ENCODE peak calls at places on chromosomes 5 and 9, in eight cellular contexts. K is A549, F is PC-3, P is H1, Z is SK-N-SH, C is OCI-LY7, V is HCT116, N is fibroblast of lung. D is an unnamed sample.

GRCh38 chr9:69980591-69980990 is 63.1 kb upstream of the MAMDC2 start:
- DNase-seq in K (no peak), F (no peak), P (no peak), Z (no peak), C (no peak), V (no peak), N (no peak), D (no peak)

GRCh38 chr5:148384389-148384756 is 615 bp downstream of the FBXO38 start:
- DNase-seq in K (no peak), F (no peak), P (no peak), Z (peak; percentile 14), C (no peak), V (no peak), N (peak; percentile 18), D (no peak)

GRCh38 chr5:618450-618849 is 6.3 kb downstream of the CEP72 start:
- DNase-seq in K (no peak), F (no peak), P (no peak), Z (no peak), C (no peak), V (no peak), N (no peak), D (no peak)

GRCh38 chr5:157328277-157328912 is 62.5 kb downstream of the CYFIP2 start:
- DNase-seq in K (peak; percentile 77), F (peak; percentile 90), P (no peak), Z (peak; percentile 88), C (peak; percentile 73), V (peak; percentile 58), N (peak; percentile 84), D (peak; percentile 84)

GRCh38 chr5:100900796-100901731 is 2.0 kb downstream of the ST8SIA4 start:
- DNase-seq in K (peak; percentile 65), F (peak; percentile 68), P (no peak), Z (no peak), C (peak; percentile 95), V (no peak), N (peak; percentile 60), D (peak; percentile 78)

GRCh38 chr9:123860603-123861002 is 69.3 kb downstream of the DENND1A start:
- DNase-seq in K (no peak), F (no peak), P (no peak), Z (no peak), C (no peak), V (no peak), N (no peak), D (peak; percentile 55)

GRCh38 chr5:60248900-60249299 is 355.4 kb upstream of the PDE4D start:
- DNase-seq in K (no peak), F (no peak), P (no peak), Z (no peak), C (peak; percentile 84), V (no peak), N (no peak), D (no peak)

GRCh38 chr9:92964607-92964975 is 17.3 kb downstream of the FGD3 start:
- DNase-seq in K (no peak), F (no peak), P (no peak), Z (no peak), C (peak; percentile 26), V (no peak), N (no peak), D (no peak)

GRCh38 chr9:109816490-109816889 is 36.5 kb downstream of the PALM2AKAP2 start:
- DNase-seq in K (peak; percentile 71), F (peak; percentile 94), P (no peak), Z (no peak), C (no peak), V (peak; percentile 26), N (peak; percentile 98), D (no peak)

GRCh38 chr9:16023466-16023865 is 470.6 kb downstream of the CCDC171 start:
- DNase-seq in K (no peak), F (peak; percentile 79), P (no peak), Z (no peak), C (no peak), V (no peak), N (peak; percentile 81), D (no peak)

GRCh38 chr5:96146675-96147074 is 185.0 kb upstream of the ELL2 start:
- DNase-seq in K (peak; percentile 52), F (peak; percentile 17), P (no peak), Z (no peak), C (peak; percentile 40), V (peak; percentile 38), N (peak; percentile 93), D (no peak)

GRCh38 chr9:32344551-32345182 is 39.8 kb upstream of the ACO1 start:
- DNase-seq in K (no peak), F (no peak), P (peak; percentile 43), Z (no peak), C (no peak), V (no peak), N (peak; percentile 5), D (peak; percentile 61)

GRCh38 chr5:40679998-40680681 is 425 bp downstream of the PTGER4 start:
- DNase-seq in K (no peak), F (peak; percentile 41), P (no peak), Z (peak; percentile 20), C (no peak), V (no peak), N (no peak), D (peak; percentile 29)

GRCh38 chr5:134541736-134542376 is 16.4 kb downstream of the JADE2 start:
- DNase-seq in K (no peak), F (peak; percentile 17), P (no peak), Z (no peak), C (no peak), V (no peak), N (peak; percentile 71), D (peak; percentile 94)

GRCh38 chr5:84213212-84213611 is 171.5 kb downstream of the EDIL3 start:
- DNase-seq in K (no peak), F (no peak), P (no peak), Z (no peak), C (no peak), V (no peak), N (no peak), D (no peak)

GRCh38 chr9:21434202-21435014 is 5.8 kb upstream of the IFNA1 start:
- DNase-seq in K (peak; percentile 77), F (peak; percentile 83), P (no peak), Z (peak; percentile 16), C (peak; percentile 57), V (peak; percentile 63), N (peak; percentile 83), D (peak; percentile 74)

GRCh38 chr5:13478831-13479465 is 465.5 kb downstream of the DNAH5 start:
- DNase-seq in K (peak; percentile 50), F (peak; percentile 83), P (peak; percentile 17), Z (peak; percentile 41), C (peak; percentile 14), V (no peak), N (no peak), D (peak; percentile 73)

GRCh38 chr9:121557581-121558422 is 58.2 kb upstream of the GGTA1 start:
- DNase-seq in K (peak; percentile 26), F (peak; percentile 87), P (no peak), Z (no peak), C (peak; percentile 31), V (no peak), N (peak; percentile 87), D (peak; percentile 69)

GRCh38 chr5:83576341-83576740 is 104.8 kb downstream of the VCAN start:
- DNase-seq in K (no peak), F (peak; percentile 56), P (no peak), Z (no peak), C (no peak), V (no peak), N (no peak), D (no peak)

GRCh38 chr9:133763272-133764183 is 25.4 kb upstream of the SARDH start:
- DNase-seq in K (no peak), F (no peak), P (no peak), Z (no peak), C (no peak), V (no peak), N (no peak), D (no peak)

GRCh38 chr9:15722888-15723287 is 170.0 kb downstream of the CCDC171 start:
- DNase-seq in K (no peak), F (no peak), P (no peak), Z (no peak), C (no peak), V (no peak), N (peak; percentile 62), D (peak; percentile 82)

GRCh38 chr5:90474235-90475107 is at the start of the genes MBLAC2 and POLR3G:
- DNase-seq in K (peak; percentile 96), F (peak; percentile 95), P (peak; percentile 84), Z (peak; percentile 95), C (peak; percentile 93), V (peak; percentile 87), N (peak; percentile 92), D (peak; percentile 95)
- TF ChIP-seq CTCF in K (no peak), F (peak; percentile 48), P (peak; percentile 73), Z (peak; percentile 58), C (peak; percentile 45), V (no peak), N (peak; percentile 35), D (peak; percentile 56)

GRCh38 chr5:132753135-132753987 is 6.1 kb downstream of the CCNI2 start:
- DNase-seq in K (peak; percentile 18), F (no peak), P (no peak), Z (peak; percentile 47), C (no peak), V (no peak), N (no peak), D (peak; percentile 79)
- H3K4me2 ChIP-seq in K (no peak overlapping the region), F (no peak overlapping the region), P (no peak overlapping the region), Z (no peak overlapping the region), C (no peak overlapping the region), V (no peak overlapping the region), N (no peak overlapping the region), D (peak overlapping the region; percentile 28)

GRCh38 chr5:72140711-72141110 is 33.4 kb downstream of the MAP1B start:
- DNase-seq in K (no peak), F (peak; percentile 25), P (no peak), Z (no peak), C (no peak), V (no peak), N (no peak), D (no peak)

GRCh38 chr5:72134226-72134625 is 27.0 kb downstream of the MAP1B start:
- DNase-seq in K (no peak), F (peak; percentile 15), P (no peak), Z (no peak), C (no peak), V (no peak), N (no peak), D (peak; percentile 70)

GRCh38 chr5:72141440-72142271 is 34.4 kb downstream of the MAP1B start:
- DNase-seq in K (peak; percentile 81), F (peak; percentile 78), P (no peak), Z (no peak), C (no peak), V (no peak), N (peak; percentile 98), D (no peak)

GRCh38 chr5:72138943-72139467 is 31.7 kb downstream of the MAP1B start:
- DNase-seq in K (no peak), F (peak; percentile 88), P (no peak), Z (no peak), C (no peak), V (no peak), N (peak; percentile 92), D (no peak)

GRCh38 chr5:72137826-72138409 is 30.6 kb downstream of the MAP1B start:
- DNase-seq in K (no peak), F (peak; percentile 30), P (no peak), Z (no peak), C (peak; percentile 40), V (peak; percentile 15), N (peak; percentile 44), D (no peak)
- TF ChIP-seq CTCF in K (peak; percentile 66), F (peak; percentile 68), P (no peak), Z (peak; percentile 69), C (peak; percentile 88), V (peak; percentile 53), N (peak; percentile 19), D (peak; percentile 48)

GRCh38 chr9:1938675-1939170 is 76.4 kb upstream of the SMARCA2 start:
- DNase-seq in K (no peak), F (no peak), P (no peak), Z (no peak), C (no peak), V (no peak), N (no peak), D (no peak)
- H3K4me2 ChIP-seq in K (no peak overlapping the region), F (no peak overlapping the region), P (no peak overlapping the region), Z (no peak overlapping the region), C (peak overlapping the region; percentile 22), V (no peak overlapping the region), N (no peak overlapping the region), D (no peak overlapping the region)